ENCODE peak calls at places on chromosomes 12 and 14, in six cellular contexts. B is kidney, Z is GM23338, G is pancreas, M is OCI-LY7, A is DND-41. U is an unnamed sample.

GRCh38 chr12:106739815-106740552 is 34.5 kb upstream of the RIC8B start:
- DNase-seq in B (no peak), Z (no peak), G (no peak), M (no peak), A (no peak), U (no peak)

GRCh38 chr12:11136075-11136474 is 1.6 kb upstream of the TAS2R30 start:
- DNase-seq in B (no peak), Z (no peak), G (no peak), M (no peak), A (no peak), U (no peak)

GRCh38 chr14:93778453-93778852 is 9.8 kb downstream of the PRIMA1 start:
- DNase-seq in B (no peak), Z (no peak), G (no peak), M (no peak), A (no peak), U (no peak)

GRCh38 chr12:78802593-78802992 is 62.0 kb upstream of the SYT1 start:
- DNase-seq in B (no peak), Z (peak), G (no peak), M (no peak), A (no peak), U (no peak)

GRCh38 chr12:68587448-68587873 is 23.2 kb upstream of the RAP1B start:
- DNase-seq in B (no peak), Z (no peak), G (no peak), M (peak), A (peak), U (no peak)

GRCh38 chr12:29893002-29893401 is 109.3 kb upstream of the TMTC1 start:
- DNase-seq in B (no peak), Z (no peak), G (no peak), M (no peak), A (no peak), U (no peak)

GRCh38 chr12:40105515-40106201 is at the start of gene SLC2A13:
- DNase-seq in B (peak), Z (peak), G (peak), M (peak), A (no peak), U (peak)

GRCh38 chr12:62758216-62758615 is 176.7 kb downstream of the PPM1H start:
- DNase-seq in B (no peak), Z (no peak), G (no peak), M (no peak), A (no peak), U (no peak)

GRCh38 chr14:91154851-91155625 is 41.2 kb downstream of the DGLUCY start:
- DNase-seq in B (no peak), Z (no peak), G (peak), M (no peak), A (peak), U (peak)

GRCh38 chr12:76698316-76698715 is 65.6 kb upstream of the ZDHHC17 start:
- DNase-seq in B (no peak), Z (no peak), G (no peak), M (no peak), A (no peak), U (no peak)

GRCh38 chr12:79266511-79267129 is 402.0 kb downstream of the SYT1 start:
- DNase-seq in B (no peak), Z (no peak), G (no peak), M (no peak), A (no peak), U (no peak)

GRCh38 chr12:98417303-98417702 is 98.1 kb upstream of the TMPO start:
- DNase-seq in B (no peak), Z (no peak), G (no peak), M (no peak), A (no peak), U (no peak)

GRCh38 chr14:65361920-65362319 is 50.6 kb upstream of the FUT8 start:
- DNase-seq in B (no peak), Z (no peak), G (no peak), M (no peak), A (no peak), U (peak)

GRCh38 chr12:9094512-9095206 is 21.1 kb downstream of the A2M start:
- DNase-seq in B (no peak), Z (no peak), G (no peak), M (no peak), A (no peak), U (no peak)

GRCh38 chr12:23816394-23816851 is 133.0 kb downstream of the SOX5 start:
- DNase-seq in B (peak), Z (peak), G (no peak), M (no peak), A (no peak), U (no peak)

GRCh38 chr12:132103542-132104308 is 40.4 kb downstream of the DDX51 start:
- DNase-seq in B (no peak), Z (no peak), G (no peak), M (no peak), A (no peak), U (no peak)

GRCh38 chr12:46384451-46385301 is 12.1 kb upstream of the SLC38A2 start:
- DNase-seq in B (no peak), Z (no peak), G (no peak), M (no peak), A (no peak), U (no peak)

GRCh38 chr12:59121466-59121865 is 201.2 kb upstream of the LRIG3 start:
- DNase-seq in B (no peak), Z (no peak), G (no peak), M (no peak), A (no peak), U (no peak)

GRCh38 chr14:76773188-76773885 is 12.1 kb downstream of the VASH1 start:
- DNase-seq in B (peak), Z (no peak), G (peak), M (no peak), A (no peak), U (peak)

GRCh38 chr14:23323838-23324454 is 2.7 kb downstream of the PABPN1 start:
- DNase-seq in B (no peak), Z (no peak), G (no peak), M (no peak), A (no peak), U (no peak)

GRCh38 chr12:58034311-58034710 is 92.9 kb downstream of the ATP23 start:
- DNase-seq in B (no peak), Z (no peak), G (no peak), M (no peak), A (no peak), U (peak)

GRCh38 chr12:104201238-104202001 is 14.2 kb upstream of the TXNRD1 start:
- DNase-seq in B (no peak), Z (peak), G (no peak), M (peak), A (peak), U (no peak)

GRCh38 chr12:115259968-115260806 is 576.2 kb upstream of the TBX3 start:
- DNase-seq in B (no peak), Z (no peak), G (no peak), M (no peak), A (no peak), U (no peak)

GRCh38 chr14:54894995-54895394 is 7.6 kb downstream of the GCH1 start:
- DNase-seq in B (no peak), Z (no peak), G (no peak), M (no peak), A (no peak), U (no peak)

GRCh38 chr14:54890794-54891193 is 11.8 kb downstream of the GCH1 start:
- DNase-seq in B (no peak), Z (no peak), G (no peak), M (peak), A (no peak), U (no peak)

GRCh38 chr14:54893151-54893760 is 9.4 kb downstream of the GCH1 start:
- DNase-seq in B (no peak), Z (peak), G (peak), M (peak), A (peak), U (no peak)

GRCh38 chr14:54891471-54892245 is 11.0 kb downstream of the GCH1 start:
- DNase-seq in B (no peak), Z (no peak), G (no peak), M (no peak), A (no peak), U (no peak)

GRCh38 chr14:54889919-54890318 is 12.7 kb downstream of the GCH1 start:
- DNase-seq in B (no peak), Z (no peak), G (no peak), M (no peak), A (no peak), U (no peak)
- TF ChIP-seq CTCF in B (no peak), Z (no peak), G (no peak), M (no peak), A (no peak), U (no peak)

GRCh38 chr12:110694330-110694891 is 5.5 kb upstream of the HVCN1 start:
- DNase-seq in B (no peak), Z (no peak), G (peak), M (no peak), A (no peak), U (peak)

GRCh38 chr12:110702081-110702480 is 13.2 kb upstream of the HVCN1 start:
- DNase-seq in B (no peak), Z (no peak), G (no peak), M (no peak), A (no peak), U (no peak)

GRCh38 chr12:110696283-110696682 is 7.4 kb upstream of the HVCN1 start:
- DNase-seq in B (no peak), Z (no peak), G (no peak), M (no peak), A (no peak), U (no peak)

GRCh38 chr12:110699591-110700445 is 10.9 kb upstream of the HVCN1 start:
- DNase-seq in B (no peak), Z (peak), G (no peak), M (peak), A (no peak), U (no peak)

DNA sequence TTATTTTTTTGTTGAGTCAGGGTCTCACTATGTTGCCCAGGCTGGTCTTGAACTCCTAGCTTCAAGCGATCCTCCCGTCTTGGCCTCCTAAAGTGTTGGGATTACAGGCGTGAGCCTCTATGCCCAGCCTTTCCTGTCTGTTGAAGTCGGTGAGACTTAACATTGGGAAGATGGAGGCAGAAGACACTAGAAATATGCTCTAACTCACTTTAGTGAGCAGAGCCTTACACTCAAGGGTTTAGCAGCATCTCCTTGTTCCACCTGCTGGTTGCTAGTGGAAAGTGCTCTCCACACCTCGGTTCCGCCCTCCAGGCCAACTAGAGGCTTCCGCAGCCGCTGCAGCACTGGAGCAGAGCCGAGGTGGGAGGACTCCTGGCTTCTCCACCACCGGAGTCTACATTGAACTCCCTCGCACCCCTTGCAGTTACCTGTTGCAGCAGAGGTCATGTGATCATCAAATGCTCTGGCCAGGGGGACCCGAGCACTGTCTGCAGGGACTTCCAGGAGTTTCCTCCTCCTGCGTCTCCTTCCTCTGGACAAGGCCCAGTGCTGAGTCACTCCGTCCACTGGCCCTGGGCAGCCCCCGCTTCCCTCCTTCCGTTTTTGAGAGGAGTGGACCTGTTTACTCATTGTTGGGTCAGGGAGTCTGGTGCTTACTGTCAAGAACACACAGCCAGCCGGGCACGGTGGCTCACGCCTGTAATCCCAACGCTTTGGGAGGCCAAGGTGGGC is 9.4 kb upstream of the HVCN1 start:
- DNase-seq in B (peak), Z (peak), G (peak), M (peak), A (peak), U (peak)
- H3K27ac ChIP-seq in B (no peak), Z (no peak), G (no peak), M (no peak), A (no peak), U (no peak)

DNA sequence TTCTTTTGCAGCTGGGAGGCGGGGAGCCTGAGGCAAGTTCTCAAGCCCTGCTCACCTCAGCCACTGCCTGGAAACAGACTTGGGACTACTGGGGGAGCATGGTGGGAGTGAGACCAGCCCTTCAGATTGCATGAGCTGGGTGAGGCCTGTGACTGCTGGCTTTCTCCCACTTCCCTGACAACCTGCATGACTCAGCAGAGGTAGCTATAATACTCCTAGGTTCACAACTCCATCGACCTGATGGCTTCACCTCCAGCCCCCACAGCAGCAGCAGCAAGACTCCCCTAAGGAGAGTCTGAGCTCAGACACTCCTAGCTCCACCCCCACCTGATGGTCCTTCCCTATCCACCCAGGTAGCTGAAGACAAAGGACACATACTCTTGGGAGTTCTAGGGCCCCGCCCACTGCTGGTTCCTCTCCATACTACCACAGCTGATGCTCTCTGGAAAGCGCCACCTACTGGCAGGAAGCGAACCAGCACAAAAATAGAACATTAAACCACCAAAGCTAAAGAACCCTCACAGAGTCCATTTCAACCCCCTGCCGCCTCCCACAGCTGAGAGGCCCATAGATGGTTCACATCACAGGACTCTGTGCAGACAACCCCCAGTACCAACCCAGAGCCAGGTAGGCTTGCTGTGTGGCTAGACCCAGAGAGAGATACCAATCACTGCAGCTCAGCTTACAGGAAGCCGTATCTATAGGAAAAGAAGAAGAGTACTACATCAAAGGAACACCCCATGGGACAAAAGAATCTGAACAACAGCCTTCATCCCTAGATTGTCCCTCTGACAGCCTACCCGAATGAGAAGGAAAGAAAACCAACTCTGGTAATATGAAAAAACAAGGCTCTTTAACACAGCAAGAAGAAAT is 68.7 kb downstream of the RPAP3 start:
- DNase-seq in B (no peak), Z (peak), G (no peak), M (peak), A (peak), U (no peak)
- TF ChIP-seq CTCF in B (peak), Z (peak), G (peak), M (peak), A (peak), U (peak)

GRCh38 chr12:129067482-129067881 is 214.2 kb downstream of the GLT1D1 start:
- DNase-seq in B (peak), Z (peak), G (no peak), M (no peak), A (no peak), U (no peak)
- H3K27ac ChIP-seq in B (no peak), Z (no peak), G (no peak), M (no peak), A (no peak), U (no peak)

U was measured in heart left ventricle.